ENCODE peak calls at places on chromosomes 1 and 21, in four cellular contexts. L is GM12878, J is OCI-LY7, I is AG10803. E is an unnamed sample.

GRCh38 chr1:223153177-223154119 is 10.4 kb upstream of the TLR5 start:
- DNase-seq in L (no peak), J (no peak), I (no peak), E (peak; percentile 31)

GRCh38 chr1:145918992-145919939 is 749 bp upstream of the PEX11B start:
- DNase-seq in J (no peak), L (no peak), I (peak; percentile 29), E (no peak)

GRCh38 chr1:245310605-245311531 is 156.1 kb downstream of the KIF26B start:
- DNase-seq in L (peak; percentile 12), J (peak; percentile 4), I (peak; percentile 68), E (no peak)

GRCh38 chr21:36513430-36513829 is 33.5 kb upstream of the CLDN14 start:
- DNase-seq in L (no peak), J (peak; percentile 82), I (no peak), E (no peak)

GRCh38 chr1:114259517-114260160 is 106.0 kb upstream of the SYT6 start:
- DNase-seq in I (no peak), J (no peak), L (no peak), E (no peak)

GRCh38 chr1:74652711-74653131 is 20.9 kb downstream of the ERICH3 start:
- DNase-seq in L (peak; percentile 83), J (peak; percentile 63), I (peak; percentile 66), E (peak; percentile 51)

GRCh38 chr21:39012314-39013230 is 170.7 kb downstream of the PSMG1 start:
- DNase-seq in L (no peak), I (no peak), J (no peak), E (no peak)

GRCh38 chr1:156860639-156861423 is at the start of gene NTRK1:
- DNase-seq in I (peak; percentile 10), J (peak; percentile 50), L (no peak), E (peak; percentile 56)

GRCh38 chr1:107277022-107277421 is 136.2 kb downstream of the NTNG1 start:
- DNase-seq in I (peak; percentile 83), L (no peak), J (peak; percentile 83), E (peak; percentile 59)

GRCh38 chr1:165426745-165427144 is 18.2 kb downstream of the RXRG start:
- DNase-seq in J (no peak), L (no peak), I (no peak), E (no peak)

GRCh38 chr1:117058810-117059209 is 1.3 kb upstream of the TTF2 start:
- DNase-seq in I (no peak), L (no peak), J (peak; percentile 25), E (no peak)
- H3K4me3 ChIP-seq in I (no peak overlapping the region), L (peak overlapping the region; percentile 70), J (peak overlapping the region; percentile 90), E (peak overlapping the region; percentile 91)

DNA sequence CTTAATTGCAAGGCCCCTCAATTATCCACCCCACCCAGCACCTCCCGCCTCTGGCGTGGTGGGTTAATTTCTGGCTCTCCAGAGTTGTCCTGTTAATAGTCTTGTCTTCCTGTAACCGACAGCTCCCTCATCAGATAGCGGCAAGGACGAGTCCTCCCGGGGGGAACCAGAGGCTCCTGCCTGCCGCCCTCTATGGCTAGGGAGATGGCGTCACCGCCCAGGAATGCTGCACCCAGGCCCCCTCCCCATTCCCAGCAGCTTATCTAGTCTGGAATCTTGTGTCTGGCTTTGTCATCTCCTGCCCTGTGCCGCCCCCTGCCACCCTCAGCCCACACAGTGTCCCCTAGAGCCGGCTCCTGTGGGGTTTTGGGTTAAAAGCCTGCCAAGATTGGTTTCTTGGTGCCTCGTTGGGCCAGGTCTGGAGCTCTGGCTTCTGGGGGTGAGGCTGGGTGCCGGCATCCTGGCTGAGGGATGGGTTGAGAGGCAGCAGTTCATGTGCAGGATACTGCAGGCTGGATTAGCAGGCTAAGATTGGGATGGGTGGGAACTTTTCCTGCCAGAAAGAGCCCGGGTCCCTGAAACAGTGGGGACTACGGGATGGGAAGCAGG is 48.8 kb downstream of the EDN2 start:
- DNase-seq in J (no peak), I (no peak), L (no peak), E (no peak)
- H3K4me3 ChIP-seq in J (no peak overlapping the region), I (no peak overlapping the region), L (no peak overlapping the region), E (no peak overlapping the region)

GRCh38 chr1:210294991-210295773 is 33.5 kb upstream of the HHAT start:
- DNase-seq in L (no peak), I (peak; percentile 87), J (no peak), E (no peak)
- H3K4me3 ChIP-seq in L (no peak overlapping the region), I (peak overlapping the region; percentile 22), J (no peak overlapping the region), E (no peak overlapping the region)

DNA sequence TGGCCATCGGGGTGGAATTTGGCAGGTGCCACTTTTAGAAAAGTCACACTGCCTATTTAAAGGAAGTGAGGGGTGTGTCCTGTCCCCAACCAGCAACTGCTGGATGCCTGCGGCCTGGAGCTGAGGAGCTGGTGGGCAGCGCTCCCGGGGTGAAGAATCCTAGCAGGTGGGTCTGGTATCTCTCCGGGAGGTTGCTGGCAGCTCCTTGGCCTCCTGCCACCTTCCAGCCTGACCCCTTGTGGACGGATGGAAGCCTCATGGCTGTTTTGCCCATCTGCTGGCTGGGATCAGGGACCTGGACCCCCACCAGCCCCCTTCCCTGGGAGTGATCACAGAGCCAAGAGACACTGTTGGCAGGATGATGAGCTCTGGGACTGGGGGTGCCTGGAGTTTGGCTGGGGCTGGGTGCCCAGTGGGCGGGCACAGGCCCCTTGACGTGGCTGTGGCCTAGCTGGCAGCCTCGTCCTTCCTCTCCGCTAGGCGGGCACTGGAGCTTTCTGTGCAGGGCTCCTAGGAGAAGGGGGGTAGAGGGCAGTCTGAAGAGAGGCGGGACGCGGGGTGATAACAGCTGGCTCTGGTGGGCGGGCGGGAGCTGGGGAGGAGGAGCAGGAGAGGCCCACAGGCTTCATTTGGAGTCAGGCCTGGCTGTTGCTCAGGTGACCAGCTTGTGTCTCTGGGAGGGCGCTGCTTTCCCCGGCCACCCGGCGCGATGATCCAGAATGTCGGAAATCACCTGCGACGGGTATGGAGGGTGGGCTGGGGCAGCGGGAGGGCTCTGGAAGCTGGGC is at the start of gene ACOT11:
- DNase-seq in I (peak; percentile 79), J (no peak), L (no peak), E (no peak)
- H3K4me3 ChIP-seq in I (peak within 1 kb of the TSS; percentile 15), J (no peak within 1 kb of the TSS), L (no peak within 1 kb of the TSS), E (no peak within 1 kb of the TSS)

GRCh38 chr1:168225476-168226190 is at the start of gene SFT2D2:
- DNase-seq in L (no peak), I (peak; percentile 67), J (peak; percentile 88), E (peak; percentile 66)

GRCh38 chr1:168223261-168223660 is 2.5 kb upstream of the SFT2D2 start:
- DNase-seq in L (no peak), J (no peak), I (no peak), E (no peak)

GRCh38 chr1:168227620-168228019 is 1.8 kb downstream of the SFT2D2 start:
- DNase-seq in L (no peak), I (peak; percentile 22), J (no peak), E (no peak)

GRCh38 chr1:168223681-168224515 is 1.9 kb upstream of the SFT2D2 start:
- DNase-seq in I (peak; percentile 70), L (no peak), J (no peak), E (no peak)

DNA sequence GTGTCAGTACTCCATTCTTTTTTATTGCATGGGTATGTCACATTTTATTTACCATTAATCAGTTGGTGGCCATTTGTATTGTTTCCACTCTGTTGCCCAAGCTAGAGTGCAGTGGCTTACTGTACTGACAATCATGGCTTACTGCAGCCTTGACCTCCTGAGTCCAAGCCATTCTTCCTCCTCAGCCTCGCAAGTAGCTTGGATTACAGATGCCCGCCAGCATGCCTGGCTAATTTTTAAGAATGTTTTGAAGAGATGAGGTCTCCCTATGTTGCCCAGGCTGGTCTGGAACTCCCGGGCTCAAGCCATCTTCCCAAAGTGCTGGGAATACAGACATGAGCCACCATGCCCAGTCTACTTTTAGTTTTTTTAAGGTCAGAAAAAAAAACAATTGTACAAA is 813 bp upstream of the SFT2D2 start:
- DNase-seq in L (no peak), I (no peak), J (peak; percentile 4), E (no peak)
- H3K4me3 ChIP-seq in L (peak overlapping the region; percentile 79), I (peak overlapping the region; percentile 87), J (peak overlapping the region; percentile 95), E (peak overlapping the region; percentile 83)

DNA sequence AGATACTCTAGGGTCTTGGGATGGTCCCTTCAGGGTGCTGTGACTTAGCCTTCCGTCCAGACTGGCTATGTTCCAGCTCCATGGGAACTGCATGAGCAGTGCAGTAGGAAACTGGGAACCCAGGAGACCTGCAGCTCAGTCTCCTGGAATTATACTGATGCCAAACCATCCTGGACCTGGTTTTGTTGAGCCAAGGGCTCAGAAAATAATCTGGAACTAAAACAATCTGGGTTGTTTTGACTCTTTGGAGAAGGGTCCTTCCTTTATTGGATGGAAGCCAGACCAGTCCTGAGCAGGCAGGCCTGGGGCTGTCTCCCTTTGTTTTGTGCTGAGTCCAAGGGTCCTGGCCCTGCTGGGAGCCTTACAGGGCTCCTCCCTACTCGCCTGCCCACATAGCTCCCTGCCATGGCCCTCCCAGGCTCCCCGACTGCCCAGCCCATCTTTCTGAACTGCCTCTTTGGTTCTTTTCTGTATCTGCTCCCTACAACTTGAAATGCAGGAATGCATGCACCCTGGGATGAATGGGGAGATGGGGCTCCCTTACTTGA is 1.2 kb downstream of the IPO13 start:
- DNase-seq in I (no peak), L (no peak), J (no peak), E (no peak)
- H3K4me3 ChIP-seq in I (peak overlapping the region; percentile 98), L (peak overlapping the region; percentile 94), J (peak overlapping the region; percentile 76), E (peak overlapping the region; percentile 97)

DNA sequence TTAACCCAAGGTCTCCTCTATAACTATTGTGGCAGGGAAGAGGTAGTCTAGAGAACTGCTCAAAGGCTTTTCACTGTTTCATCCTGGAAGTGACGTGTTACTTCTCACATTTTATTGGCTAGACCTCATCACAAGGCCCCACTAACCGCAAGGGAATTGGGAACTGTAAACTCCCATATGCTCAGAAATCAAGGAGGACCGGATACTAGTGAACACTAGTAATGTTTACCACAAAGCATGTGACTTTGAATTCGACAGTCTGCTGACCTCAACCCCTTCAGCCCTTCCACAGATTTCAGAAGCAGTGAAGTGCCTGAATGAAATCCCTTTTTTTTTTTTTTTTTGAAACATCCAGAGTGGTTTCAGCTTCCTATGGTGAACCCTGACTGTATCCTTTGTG is 3.4 kb upstream of the EEIG2 start:
- DNase-seq in L (no peak), J (no peak), I (no peak), E (no peak)
- H3K4me3 ChIP-seq in L (no peak overlapping the region), J (no peak overlapping the region), I (no peak overlapping the region), E (no peak overlapping the region)

DNA sequence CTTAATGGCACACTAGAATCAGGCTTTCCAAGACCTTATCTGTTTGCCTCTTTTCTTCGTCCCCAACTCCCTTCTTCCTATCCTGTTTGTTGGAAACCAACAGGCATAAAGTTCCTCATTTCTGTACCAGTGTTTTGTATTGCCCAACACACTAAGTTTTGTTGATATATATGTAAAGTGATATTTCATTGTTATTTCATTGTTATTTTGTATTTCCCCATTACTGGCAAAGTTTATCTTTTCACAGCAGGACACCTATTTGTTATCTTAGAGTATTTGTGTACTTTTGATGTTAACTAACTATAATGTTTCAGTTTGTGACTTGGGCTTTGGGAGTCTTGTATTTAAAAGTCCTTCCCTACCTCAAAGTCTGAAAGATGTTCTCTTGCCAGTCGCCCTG is 27.1 kb downstream of the FAM20B start:
- DNase-seq in L (no peak), J (no peak), I (no peak), E (no peak)
- H3K4me3 ChIP-seq in L (no peak overlapping the region), J (no peak overlapping the region), I (no peak overlapping the region), E (no peak overlapping the region)